ENCODE peak calls at places on chromosomes 4 and X, in four cellular contexts. One of them, this sample, is unnamed.

GRCh38 chr4:180630012-180630411 is 1613.2 kb upstream of the TENM3 start:
- DNase-seq in Peyer's patch: no peak
- DNase-seq in endothelial cell of umbilical vein: no peak
- DNase-seq in upper lobe of left lung: no peak
- DNase-seq in this sample: no peak

GRCh38 chr4:85717366-85717765 is 242.4 kb downstream of the ARHGAP24 start:
- DNase-seq in Peyer's patch: no peak
- DNase-seq in endothelial cell of umbilical vein: no peak
- DNase-seq in upper lobe of left lung: no peak
- DNase-seq in this sample: no peak

GRCh38 chr4:6991771-6992557 is 51.2 kb upstream of the TADA2B start:
- DNase-seq in Peyer's patch: no peak
- DNase-seq in endothelial cell of umbilical vein: peak; percentile 86
- DNase-seq in upper lobe of left lung: no peak
- DNase-seq in this sample: no peak

GRCh38 chr4:182556576-182556975 is 313.4 kb downstream of the TENM3 start:
- DNase-seq in Peyer's patch: no peak
- DNase-seq in endothelial cell of umbilical vein: no peak
- DNase-seq in upper lobe of left lung: no peak
- DNase-seq in this sample: no peak

GRCh38 chr4:187576751-187577150 is 418.8 kb upstream of the ZFP42 start:
- DNase-seq in Peyer's patch: no peak
- DNase-seq in endothelial cell of umbilical vein: no peak
- DNase-seq in upper lobe of left lung: no peak
- DNase-seq in this sample: no peak

GRCh38 chr4:108900018-108900417 is 137.2 kb upstream of the ETNPPL start:
- DNase-seq in Peyer's patch: no peak
- DNase-seq in endothelial cell of umbilical vein: no peak
- DNase-seq in upper lobe of left lung: no peak
- DNase-seq in this sample: no peak

GRCh38 chrX:103396660-103397059 is 20.3 kb downstream of the BEX3 start:
- DNase-seq in Peyer's patch: no peak
- DNase-seq in endothelial cell of umbilical vein: no peak
- DNase-seq in upper lobe of left lung: no peak
- DNase-seq in this sample: no peak

GRCh38 chr4:77777135-77777777 is 41.9 kb downstream of the CNOT6L start:
- DNase-seq in Peyer's patch: no peak
- DNase-seq in endothelial cell of umbilical vein: no peak
- DNase-seq in upper lobe of left lung: no peak
- DNase-seq in this sample: no peak

GRCh38 chr4:156659983-156660382 is 311.6 kb downstream of the PDGFC start:
- DNase-seq in Peyer's patch: no peak
- DNase-seq in endothelial cell of umbilical vein: no peak
- DNase-seq in upper lobe of left lung: no peak
- DNase-seq in this sample: no peak

GRCh38 chr4:123659759-123660158 is 263.2 kb downstream of the SPRY1 start:
- DNase-seq in Peyer's patch: no peak
- DNase-seq in endothelial cell of umbilical vein: peak; percentile 37
- DNase-seq in upper lobe of left lung: no peak
- DNase-seq in this sample: no peak

GRCh38 chr4:117400039-117400835 is 314.9 kb upstream of the TRAM1L1 start:
- DNase-seq in Peyer's patch: no peak
- DNase-seq in endothelial cell of umbilical vein: peak; percentile 82
- DNase-seq in upper lobe of left lung: no peak
- DNase-seq in this sample: no peak

GRCh38 chrX:49204017-49204416 is 4.0 kb upstream of the SYP start:
- DNase-seq in Peyer's patch: no peak
- DNase-seq in endothelial cell of umbilical vein: no peak
- DNase-seq in upper lobe of left lung: no peak
- DNase-seq in this sample: no peak

GRCh38 chr4:13903061-13903460 is 275.5 kb upstream of the BOD1L1 start:
- DNase-seq in Peyer's patch: no peak
- DNase-seq in endothelial cell of umbilical vein: no peak
- DNase-seq in upper lobe of left lung: no peak
- DNase-seq in this sample: no peak

GRCh38 chr4:29336851-29337250 is 1383.3 kb upstream of the PCDH7 start:
- DNase-seq in Peyer's patch: no peak
- DNase-seq in endothelial cell of umbilical vein: peak; percentile 95
- DNase-seq in upper lobe of left lung: no peak
- DNase-seq in this sample: no peak

GRCh38 chrX:49912086-49912485 is 10.3 kb upstream of the CLCN5 start:
- DNase-seq in Peyer's patch: no peak
- DNase-seq in endothelial cell of umbilical vein: no peak
- DNase-seq in upper lobe of left lung: no peak
- DNase-seq in this sample: no peak

GRCh38 chrX:57044226-57044625 is 48.9 kb upstream of the SPIN3 start:
- DNase-seq in Peyer's patch: no peak
- DNase-seq in endothelial cell of umbilical vein: no peak
- DNase-seq in upper lobe of left lung: no peak
- DNase-seq in this sample: no peak

GRCh38 chr4:185567828-185568442 is 32.6 kb upstream of the PDLIM3 start:
- DNase-seq in Peyer's patch: peak; percentile 51
- DNase-seq in endothelial cell of umbilical vein: peak; percentile 56
- DNase-seq in upper lobe of left lung: peak; percentile 27
- DNase-seq in this sample: peak; percentile 62

GRCh38 chr4:89847571-89848325 is 10.8 kb upstream of the SNCA start:
- DNase-seq in Peyer's patch: no peak
- DNase-seq in endothelial cell of umbilical vein: peak; percentile 52
- DNase-seq in upper lobe of left lung: no peak
- DNase-seq in this sample: no peak

GRCh38 chr4:100146756-100147155 is 43.5 kb downstream of the DDIT4L start:
- DNase-seq in Peyer's patch: no peak
- DNase-seq in endothelial cell of umbilical vein: no peak
- DNase-seq in upper lobe of left lung: no peak
- DNase-seq in this sample: no peak

GRCh38 chr4:150211016-150211415 is 132.8 kb downstream of the DCLK2 start:
- DNase-seq in Peyer's patch: no peak
- DNase-seq in endothelial cell of umbilical vein: no peak
- DNase-seq in upper lobe of left lung: no peak
- DNase-seq in this sample: no peak

GRCh38 chr4:113781439-113782040 is 20.0 kb upstream of the CAMK2D start:
- DNase-seq in Peyer's patch: no peak
- DNase-seq in endothelial cell of umbilical vein: peak; percentile 58
- DNase-seq in upper lobe of left lung: no peak
- DNase-seq in this sample: no peak

GRCh38 chr4:16642897-16643296 is 255.5 kb downstream of the LDB2 start:
- DNase-seq in Peyer's patch: no peak
- DNase-seq in endothelial cell of umbilical vein: no peak
- DNase-seq in upper lobe of left lung: no peak
- DNase-seq in this sample: no peak
- TF ChIP-seq CTCF in Peyer's patch: no peak
- TF ChIP-seq CTCF in endothelial cell of umbilical vein: no peak
- TF ChIP-seq CTCF in upper lobe of left lung: no peak
- TF ChIP-seq CTCF in this sample: no peak

DNA sequence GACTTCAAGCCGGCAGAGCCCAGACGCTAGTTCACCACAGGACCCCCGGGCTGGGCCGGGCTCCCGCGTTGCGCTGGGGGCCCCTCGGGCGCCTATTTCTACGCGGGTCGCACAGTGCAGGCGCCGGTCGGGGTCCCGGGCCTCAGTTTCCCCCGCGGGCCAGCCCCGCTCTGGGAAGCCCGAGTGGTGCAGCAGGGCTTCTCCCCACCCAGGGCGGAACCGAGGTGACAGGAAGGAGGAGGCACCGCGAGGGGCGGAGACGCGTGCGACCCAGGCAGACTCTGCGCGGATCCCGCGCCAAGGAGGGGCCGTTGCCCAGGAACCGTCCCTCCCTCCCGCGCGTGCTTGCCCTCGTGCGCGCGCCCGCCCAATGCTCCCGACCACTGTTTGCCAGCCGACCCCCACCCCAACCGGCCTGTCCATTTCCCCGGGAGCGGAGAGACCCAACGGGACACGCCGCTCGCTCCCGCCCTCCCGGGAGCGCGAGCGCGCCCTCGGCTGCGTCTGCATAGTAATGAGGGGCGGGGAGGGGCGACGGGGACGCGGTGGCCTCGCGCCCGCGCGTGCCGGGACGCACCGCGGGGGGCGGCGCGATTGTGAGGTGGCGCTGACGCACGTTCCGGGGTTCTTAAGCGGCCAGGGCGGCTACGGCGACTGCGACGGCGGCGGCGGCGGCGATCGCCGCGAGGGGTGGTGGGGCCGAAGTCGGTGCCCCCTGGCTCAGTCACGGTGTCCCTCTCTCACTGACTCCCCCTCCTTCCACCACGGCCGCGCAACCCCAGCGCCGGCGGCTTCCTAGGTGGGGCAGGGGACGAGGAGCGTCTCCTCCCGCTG is at the start of gene CPEB2:
- DNase-seq in Peyer's patch: peak; percentile 98
- DNase-seq in endothelial cell of umbilical vein: peak; percentile 97
- DNase-seq in upper lobe of left lung: peak; percentile 99
- DNase-seq in this sample: peak; percentile 99
- TF ChIP-seq POLR2A in Peyer's patch: peak; percentile 99
- TF ChIP-seq POLR2A in endothelial cell of umbilical vein: peak; percentile 97
- TF ChIP-seq POLR2A in upper lobe of left lung: peak; percentile 100
- TF ChIP-seq POLR2A in this sample: peak; percentile 99

GRCh38 chr4:17468638-17469221 is 43.2 kb downstream of the QDPR start:
- DNase-seq in Peyer's patch: no peak
- DNase-seq in endothelial cell of umbilical vein: peak; percentile 58
- DNase-seq in upper lobe of left lung: no peak
- DNase-seq in this sample: no peak
- TF ChIP-seq CTCF in Peyer's patch: peak; percentile 22
- TF ChIP-seq CTCF in endothelial cell of umbilical vein: peak; percentile 28
- TF ChIP-seq CTCF in upper lobe of left lung: no peak
- TF ChIP-seq CTCF in this sample: peak; percentile 44

GRCh38 chr4:25310066-25310824 is 2.3 kb upstream of the ZCCHC4 start:
- DNase-seq in Peyer's patch: no peak
- DNase-seq in endothelial cell of umbilical vein: no peak
- DNase-seq in upper lobe of left lung: no peak
- DNase-seq in this sample: no peak
- TF ChIP-seq POLR2A in Peyer's patch: no peak
- TF ChIP-seq POLR2A in endothelial cell of umbilical vein: no peak
- TF ChIP-seq POLR2A in upper lobe of left lung: no peak
- TF ChIP-seq POLR2A in this sample: no peak

DNA sequence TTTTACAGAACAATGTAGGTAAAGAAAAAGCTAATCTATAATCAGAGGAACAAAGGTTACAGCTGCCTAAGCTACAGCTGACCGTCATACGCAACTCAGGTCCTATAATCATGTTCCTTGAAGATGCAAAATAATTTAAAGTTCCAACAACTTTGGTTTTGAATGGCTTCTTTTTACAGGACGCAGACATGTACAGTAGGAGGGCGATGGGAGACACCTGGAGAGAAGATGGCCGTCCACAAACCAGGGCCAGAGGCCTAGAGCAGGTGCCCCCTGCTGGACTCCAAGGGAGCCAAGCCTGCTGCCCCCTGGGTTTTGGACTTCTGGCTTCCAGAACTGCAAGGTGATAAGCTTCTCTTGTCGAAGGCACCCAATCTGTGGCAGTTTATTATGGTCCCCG is 10.6 kb downstream of the HGFAC start:
- DNase-seq in Peyer's patch: no peak
- DNase-seq in endothelial cell of umbilical vein: no peak
- DNase-seq in upper lobe of left lung: no peak
- DNase-seq in this sample: peak; percentile 20
- TF ChIP-seq CTCF in Peyer's patch: peak; percentile 8
- TF ChIP-seq CTCF in endothelial cell of umbilical vein: peak; percentile 38
- TF ChIP-seq CTCF in upper lobe of left lung: peak; percentile 6
- TF ChIP-seq CTCF in this sample: peak; percentile 36